ENCODE peak calls at places on chromosome 14, in five cellular contexts. Q is activated effector memory CD4-positive, alpha-beta T cell treated with Interleukin-2 at 50 U/mL for 16 hours; P is ovary; L is immature natural killer cell; F is stimulated activated CD4-positive, alpha-beta T cell treated with anti-CD3 and anti-CD28 coated beads, Interleukin-12 subunit alpha, Interleukin-12 subunit beta, amount 100 ng/mL, for 48 hours. T is an unnamed sample.

GRCh38 chr14:66284346-66284745 is 201.8 kb upstream of the CCDC196 start:
- DNase-seq in Q (no peak), P (no peak), L (no peak), F (no peak), T (no peak)

GRCh38 chr14:64758025-64758521 is 53.8 kb downstream of the PLEKHG3 start:
- DNase-seq in Q (no peak), P (peak; percentile 37), L (no peak), F (no peak), T (no peak)

GRCh38 chr14:60214003-60214402 is 35.0 kb upstream of the PPM1A start:
- DNase-seq in Q (no peak), P (no peak), L (no peak), F (no peak), T (no peak)

GRCh38 chr14:73236157-73236556 is 1.1 kb upstream of the PAPLN start:
- DNase-seq in Q (no peak), P (no peak), L (no peak), F (no peak), T (no peak)

GRCh38 chr14:59101441-59101840 is 87.0 kb upstream of the DAAM1 start:
- DNase-seq in Q (no peak), P (no peak), L (no peak), F (no peak), T (no peak)

GRCh38 chr14:65790185-65790815 is 377.8 kb downstream of the FUT8 start:
- DNase-seq in Q (no peak), P (no peak), L (no peak), F (no peak), T (no peak)

GRCh38 chr14:94079891-94080605 is 954 bp downstream of the DDX24 start:
- DNase-seq in Q (no peak), P (no peak), L (no peak), F (no peak), T (no peak)

GRCh38 chr14:105847400-105847799 is 321.0 kb downstream of the TMEM121 start:
- DNase-seq in Q (no peak), P (no peak), L (no peak), F (no peak), T (no peak)

GRCh38 chr14:61547186-61548121 is 147.9 kb upstream of the HIF1A start:
- DNase-seq in Q (no peak), P (no peak), L (no peak), F (no peak), T (no peak)

GRCh38 chr14:104276435-104276834 is 138.0 kb downstream of the KIF26A start:
- DNase-seq in Q (no peak), P (no peak), L (no peak), F (no peak), T (no peak)

GRCh38 chr14:102056694-102057442 is 30.0 kb downstream of the HSP90AA1 start:
- DNase-seq in Q (no peak), P (no peak), L (no peak), F (no peak), T (no peak)

GRCh38 chr14:88550078-88550477 is 4.7 kb downstream of the PTPN21 start:
- DNase-seq in Q (no peak), P (no peak), L (no peak), F (no peak), T (no peak)

GRCh38 chr14:49897414-49897813 is 4.5 kb downstream of the ARF6 start:
- DNase-seq in Q (no peak), P (no peak), L (no peak), F (no peak), T (no peak)

GRCh38 chr14:54487771-54488170 is 1.0 kb downstream of the GMFB start:
- DNase-seq in Q (no peak), P (no peak), L (no peak), F (no peak), T (no peak)

GRCh38 chr14:39447155-39447554 is 14.9 kb upstream of the FBXO33 start:
- DNase-seq in Q (no peak), P (no peak), L (no peak), F (no peak), T (no peak)

GRCh38 chr14:105219753-105220152 is 28.6 kb upstream of the BTBD6 start:
- DNase-seq in Q (no peak), P (no peak), L (no peak), F (no peak), T (no peak)

GRCh38 chr14:23568600-23569310 is 1.2 kb upstream of the AP1G2 start:
- DNase-seq in Q (no peak), P (peak; percentile 48), L (no peak), F (no peak), T (no peak)

GRCh38 chr14:63578300-63578699 is 35.1 kb upstream of the PPP2R5E start:
- DNase-seq in Q (no peak), P (no peak), L (no peak), F (no peak), T (no peak)

GRCh38 chr14:29282169-29282568 is 515.6 kb downstream of the FOXG1 start:
- DNase-seq in Q (no peak), P (no peak), L (no peak), F (no peak), T (no peak)